ENCODE peak calls at places on chromosome 19, in five cellular contexts. T is colonic mucosa, L is tibial artery, U is lower leg skin, F is bronchial epithelial cell. B is an unnamed sample.

GRCh38 chr19:46892252-46893179 is 31.7 kb downstream of the ARHGAP35 start:
- DNase-seq in T (no peak), U (no peak), F (no peak), L (no peak), B (no peak)

GRCh38 chr19:18292460-18292809 is 11.0 kb upstream of the JUND start:
- DNase-seq in U (peak; percentile 57), T (peak; percentile 63), F (peak; percentile 67), L (no peak), B (no peak)

GRCh38 chr19:37218592-37218935 is 550 bp downstream of the ZNF383 start:
- DNase-seq in L (no peak), T (no peak), U (no peak), F (no peak), B (peak; percentile 20)

GRCh38 chr19:38370299-38370698 is 4.1 kb upstream of the PSMD8 start:
- DNase-seq in U (no peak), T (no peak), L (no peak), F (no peak), B (no peak)

GRCh38 chr19:41350735-41351338 is 2.9 kb downstream of the TGFB1 start:
- DNase-seq in L (no peak), F (peak; percentile 44), T (no peak), U (no peak), B (no peak)

GRCh38 chr19:30288957-30289735 is 83.0 kb upstream of the ZNF536 start:
- DNase-seq in U (no peak), L (no peak), T (no peak), F (no peak), B (no peak)

GRCh38 chr19:40398417-40399056 is 8.6 kb upstream of the HIPK4 start:
- DNase-seq in F (peak; percentile 61), T (peak; percentile 78), U (peak; percentile 80), L (no peak), B (no peak)

GRCh38 chr19:52957591-52957990 is 5.1 kb downstream of the ZNF816 start:
- DNase-seq in T (no peak), L (no peak), F (peak; percentile 86), U (no peak), B (no peak)

GRCh38 chr19:5897189-5897969 is 6.2 kb downstream of the NDUFA11 start:
- DNase-seq in T (no peak), U (no peak), F (no peak), L (no peak), B (no peak)

GRCh38 chr19:51064534-51065220 is at the start of gene KLK13:
- DNase-seq in L (no peak), T (no peak), U (no peak), F (peak; percentile 16), B (no peak)

DNA sequence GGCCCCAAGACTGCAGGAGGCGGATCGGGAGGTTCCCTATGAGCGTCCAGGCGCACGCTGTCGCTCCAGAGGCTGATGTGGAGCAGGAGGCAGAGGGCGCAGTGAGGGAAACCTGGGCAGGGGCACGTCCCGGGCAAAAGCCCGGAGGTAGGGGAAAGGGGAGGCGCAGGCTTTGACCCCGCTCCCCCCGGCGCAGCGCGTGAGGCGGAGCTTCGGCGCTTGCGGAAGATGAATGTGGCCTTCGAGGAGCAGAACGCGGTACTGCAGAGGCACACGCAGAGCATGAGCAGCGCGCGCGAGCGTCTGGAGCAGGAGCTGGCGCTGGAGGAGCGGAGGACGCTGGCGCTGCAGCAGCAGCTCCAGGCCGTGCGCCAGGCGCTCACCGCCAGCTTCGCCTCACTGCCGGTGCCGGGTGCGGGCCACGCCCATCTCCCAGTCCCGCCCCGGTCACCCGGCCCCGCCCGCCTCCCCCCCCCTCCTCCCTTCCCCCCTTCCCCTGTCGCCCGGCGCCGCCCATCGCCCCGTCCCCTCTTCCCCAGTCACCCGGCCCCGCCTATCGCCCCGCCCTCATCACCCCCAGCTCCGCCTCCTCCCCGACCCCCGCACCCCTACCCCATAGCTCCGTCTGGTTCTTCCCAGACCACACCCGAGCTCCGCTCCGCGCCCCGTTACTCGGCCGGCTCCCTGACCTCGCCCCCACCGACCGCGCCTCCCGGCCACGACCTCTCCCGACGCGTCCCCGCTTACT is 4.1 kb downstream of the HMG20B start:
- DNase-seq in F (no peak), U (no peak), T (peak; percentile 63), L (no peak), B (no peak)
- H3K4me3 ChIP-seq in F (peak overlapping the region; percentile 10), U (no peak overlapping the region), T (peak overlapping the region; percentile 34), L (peak overlapping the region; percentile 20), B (no peak overlapping the region)

DNA sequence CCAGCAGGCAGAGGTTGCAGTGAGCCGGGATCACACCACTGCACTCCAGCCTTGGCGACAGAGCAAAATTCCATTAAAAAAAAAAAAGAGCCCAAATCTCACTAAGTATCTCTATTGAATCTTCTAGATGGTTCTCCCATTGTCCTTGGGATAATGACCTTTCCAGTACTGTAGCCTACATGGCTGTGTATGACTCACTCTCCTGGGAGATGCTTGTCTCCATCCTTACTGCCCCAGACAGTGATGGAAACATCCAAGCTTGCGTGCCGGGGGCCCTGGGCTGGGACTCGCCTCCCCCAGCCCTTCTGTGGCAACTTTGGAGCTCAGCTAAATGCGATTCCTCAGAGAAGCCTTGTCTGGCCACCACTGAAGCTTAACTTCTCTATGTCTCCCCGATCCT is 49.7 kb downstream of the NWD1 start:
- DNase-seq in F (no peak), L (no peak), U (no peak), T (no peak), B (no peak)
- TF ChIP-seq CTCF in F (no peak), L (no peak), U (no peak), T (no peak), B (no peak)

GRCh38 chr19:28169168-28169862 is 1043.6 kb downstream of the UQCRFS1 start:
- DNase-seq in T (no peak), L (no peak), F (no peak), U (no peak), B (no peak)
- H3K4me3 ChIP-seq in T (no peak overlapping the region), L (no peak overlapping the region), F (no peak overlapping the region), U (no peak overlapping the region), B (no peak overlapping the region)

GRCh38 chr19:28885965-28886364 is 327.0 kb downstream of the UQCRFS1 start:
- DNase-seq in T (no peak), L (no peak), U (no peak), F (no peak), B (no peak)

GRCh38 chr19:28889941-28890645 is 322.9 kb downstream of the UQCRFS1 start:
- DNase-seq in U (no peak), T (no peak), L (no peak), F (no peak), B (no peak)

GRCh38 chr19:28886708-28887107 is 326.2 kb downstream of the UQCRFS1 start:
- DNase-seq in T (no peak), F (no peak), U (no peak), L (no peak), B (no peak)

GRCh38 chr19:28884786-28885476 is 328.0 kb downstream of the UQCRFS1 start:
- DNase-seq in T (no peak), U (no peak), F (no peak), L (no peak), B (no peak)

DNA sequence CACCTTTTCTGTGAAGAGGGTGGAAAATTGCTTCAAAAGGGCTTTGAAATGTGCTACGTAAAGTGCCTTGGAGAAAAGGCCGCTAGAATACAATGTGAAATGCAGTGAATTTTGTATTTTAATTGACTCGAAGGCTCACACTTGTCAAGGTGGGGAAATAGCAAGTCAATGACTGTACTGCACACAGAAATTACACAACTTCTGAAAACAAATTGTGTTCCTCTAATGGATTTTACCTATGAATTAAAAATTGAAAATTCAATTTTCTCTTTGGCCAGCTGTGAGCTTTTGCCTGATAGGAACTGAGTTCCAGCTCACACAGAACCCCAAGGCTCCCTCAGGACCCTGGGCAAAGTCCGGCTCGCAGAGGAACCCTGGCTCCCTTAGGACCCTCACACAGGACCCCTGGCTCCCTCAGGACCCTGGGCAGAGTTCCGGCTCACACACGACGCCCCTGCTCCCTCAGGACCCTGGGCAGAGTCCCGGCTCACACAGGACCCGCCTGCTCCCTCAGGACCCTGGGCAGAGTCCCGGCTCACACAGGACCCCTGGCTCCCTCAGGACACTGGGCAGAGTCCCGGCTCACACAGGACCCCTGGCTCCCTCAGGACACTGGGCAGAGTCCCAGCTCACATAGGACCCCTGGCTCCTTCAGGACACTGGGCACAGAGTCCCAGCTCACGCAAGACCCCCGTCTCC is 324.9 kb downstream of the UQCRFS1 start:
- DNase-seq in U (no peak), L (no peak), F (no peak), T (no peak), B (no peak)
- TF ChIP-seq CTCF in U (no peak), L (no peak), F (no peak), T (no peak), B (no peak)

GRCh38 chr19:19540707-19541515 is 2.8 kb downstream of the CILP2 start:
- DNase-seq in T (peak; percentile 79), L (no peak), F (peak; percentile 62), U (no peak), B (no peak)
- H3K4me3 ChIP-seq in T (peak overlapping the region; percentile 6), L (no peak overlapping the region), F (peak overlapping the region; percentile 16), U (no peak overlapping the region), B (no peak overlapping the region)

DNA sequence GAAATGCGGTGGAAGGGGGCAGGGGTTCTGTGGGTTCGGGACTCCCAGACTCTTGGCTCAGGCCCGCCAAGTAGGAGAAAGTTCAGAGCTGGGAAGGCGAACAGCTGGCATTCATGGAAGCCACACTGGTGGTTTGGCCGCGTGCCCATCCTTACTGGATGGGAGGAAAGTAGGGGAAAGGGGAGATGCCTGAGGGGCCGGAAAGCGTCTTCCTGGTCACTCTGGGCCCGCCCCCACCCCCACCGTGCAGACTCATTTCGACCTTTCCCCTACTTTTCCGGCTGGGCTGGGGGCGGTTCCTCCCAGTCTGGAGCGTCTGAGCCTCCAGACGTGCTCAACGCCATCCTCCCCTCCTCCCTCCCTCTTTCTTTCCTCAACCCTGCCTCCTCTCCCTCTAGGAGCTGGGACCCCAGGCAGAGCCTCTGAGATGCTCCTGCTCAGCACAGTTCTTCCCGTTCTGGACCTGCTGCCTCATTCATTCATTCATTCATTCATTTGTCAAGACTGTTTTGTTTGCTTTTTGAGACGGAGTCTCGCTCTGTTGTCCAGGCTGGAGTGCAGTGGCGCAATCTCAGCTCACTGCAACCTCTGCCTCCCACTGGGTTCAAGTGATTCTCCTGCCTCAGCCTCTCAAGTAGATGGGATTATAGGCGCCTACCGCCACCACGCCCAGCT is 3.5 kb downstream of the ANGPTL4 start:
- DNase-seq in F (peak; percentile 79), U (peak; percentile 75), T (peak; percentile 79), L (peak; percentile 73), B (peak; percentile 92)
- TF ChIP-seq CTCF in F (no peak), U (no peak), T (no peak), L (no peak), B (no peak)

DNA sequence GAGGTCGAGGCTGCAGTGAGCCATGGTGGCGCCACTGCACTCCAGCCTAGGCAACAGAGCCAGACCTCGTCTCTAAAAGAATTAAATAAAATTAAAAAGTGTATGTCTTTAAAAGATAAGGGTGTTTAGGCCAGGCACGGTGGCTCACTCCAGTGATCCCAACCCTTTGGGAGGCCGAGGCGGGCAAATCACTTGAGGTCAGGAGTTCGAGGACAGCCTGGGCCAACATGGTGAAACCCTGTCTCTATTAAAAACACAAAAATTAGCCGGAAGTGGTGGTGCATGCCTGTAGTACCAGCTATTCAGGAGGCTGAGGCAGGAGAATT is 7.5 kb upstream of the SDHAF1 start:
- DNase-seq in F (no peak), U (no peak), L (no peak), T (no peak), B (no peak)
- H3K4me3 ChIP-seq in F (no peak overlapping the region), U (no peak overlapping the region), L (no peak overlapping the region), T (no peak overlapping the region), B (no peak overlapping the region)